ENCODE peak calls at places on chromosomes 3 and 15, in five cellular contexts. One of them, this sample, is unnamed.

GRCh38 chr3:194632211-194632982 is 822 bp downstream of the TMEM44 start:
- DNase-seq in left colon: peak
- DNase-seq in kidney epithelial cell: no peak
- DNase-seq in heart right ventricle: peak
- DNase-seq in B cell: peak
- DNase-seq in this sample: peak

GRCh38 chr3:117019082-117019713 is 309.6 kb downstream of the TUSC7 start:
- DNase-seq in kidney epithelial cell: peak
- DNase-seq in left colon: peak
- DNase-seq in B cell: peak
- DNase-seq in heart right ventricle: peak
- DNase-seq in this sample: peak

GRCh38 chr15:71195242-71195641 is 80.0 kb downstream of the THSD4 start:
- DNase-seq in heart right ventricle: no peak
- DNase-seq in B cell: no peak
- DNase-seq in left colon: no peak
- DNase-seq in kidney epithelial cell: no peak
- DNase-seq in this sample: no peak

GRCh38 chr3:142998439-142998838 is 2.9 kb upstream of the U2SURP start:
- DNase-seq in left colon: no peak
- DNase-seq in B cell: no peak
- DNase-seq in kidney epithelial cell: no peak
- DNase-seq in heart right ventricle: no peak
- DNase-seq in this sample: no peak

GRCh38 chr3:142355692-142356091 is 92.1 kb downstream of the XRN1 start:
- DNase-seq in B cell: no peak
- DNase-seq in heart right ventricle: no peak
- DNase-seq in left colon: no peak
- DNase-seq in kidney epithelial cell: no peak
- DNase-seq in this sample: no peak

GRCh38 chr15:51380999-51381806 is 39.7 kb downstream of the GLDN start:
- DNase-seq in kidney epithelial cell: no peak
- DNase-seq in left colon: peak
- DNase-seq in B cell: peak
- DNase-seq in heart right ventricle: no peak
- DNase-seq in this sample: no peak

GRCh38 chr15:57861805-57862586 is 155.5 kb downstream of the POLR2M start:
- DNase-seq in kidney epithelial cell: peak
- DNase-seq in B cell: no peak
- DNase-seq in heart right ventricle: no peak
- DNase-seq in left colon: no peak
- DNase-seq in this sample: no peak

GRCh38 chr15:32706704-32707103 is 11.1 kb upstream of the GREM1 start:
- DNase-seq in kidney epithelial cell: no peak
- DNase-seq in heart right ventricle: no peak
- DNase-seq in B cell: no peak
- DNase-seq in left colon: no peak
- DNase-seq in this sample: no peak

GRCh38 chr3:79419222-79419621 is 348.6 kb downstream of the ROBO1 start:
- DNase-seq in kidney epithelial cell: no peak
- DNase-seq in left colon: no peak
- DNase-seq in heart right ventricle: no peak
- DNase-seq in B cell: no peak
- DNase-seq in this sample: no peak

GRCh38 chr3:112378989-112379692 is 46.2 kb downstream of the CD200 start:
- DNase-seq in left colon: no peak
- DNase-seq in B cell: no peak
- DNase-seq in kidney epithelial cell: no peak
- DNase-seq in heart right ventricle: no peak
- DNase-seq in this sample: no peak

GRCh38 chr3:99499235-99499798 is 139.1 kb upstream of the COL8A1 start:
- DNase-seq in heart right ventricle: no peak
- DNase-seq in B cell: no peak
- DNase-seq in kidney epithelial cell: peak
- DNase-seq in left colon: no peak
- DNase-seq in this sample: no peak

GRCh38 chr3:51099794-51100542 is 285.1 kb upstream of the MANF start:
- DNase-seq in left colon: no peak
- DNase-seq in heart right ventricle: no peak
- DNase-seq in kidney epithelial cell: peak
- DNase-seq in B cell: peak
- DNase-seq in this sample: peak

GRCh38 chr15:74573987-74574386 is 33.0 kb downstream of the ARID3B start:
- DNase-seq in heart right ventricle: no peak
- DNase-seq in kidney epithelial cell: no peak
- DNase-seq in B cell: no peak
- DNase-seq in left colon: no peak
- DNase-seq in this sample: no peak

GRCh38 chr15:40308844-40309189 is 1.1 kb upstream of the PLCB2 start:
- DNase-seq in left colon: peak
- DNase-seq in kidney epithelial cell: no peak
- DNase-seq in heart right ventricle: no peak
- DNase-seq in B cell: peak
- DNase-seq in this sample: no peak

GRCh38 chr15:87597346-87598052 is 659.0 kb downstream of the NTRK3 start:
- DNase-seq in kidney epithelial cell: no peak
- DNase-seq in heart right ventricle: no peak
- DNase-seq in left colon: no peak
- DNase-seq in B cell: no peak
- DNase-seq in this sample: no peak

GRCh38 chr3:196274585-196274984 is 12.9 kb downstream of the PCYT1A start:
- DNase-seq in heart right ventricle: no peak
- DNase-seq in B cell: peak
- DNase-seq in left colon: no peak
- DNase-seq in kidney epithelial cell: no peak
- DNase-seq in this sample: no peak

This sample was measured in pancreas.